ENCODE peak calls at places on chromosomes 5 and 9, in ten cellular contexts. Z, I, W, C, Q, G, P, V, A and B are unnamed samples.

GRCh38 chr9:86891091-86891490 is 56.2 kb downstream of the GAS1 start:
- DNase-seq in Z (peak), I (no peak), W (no peak), C (no peak), Q (peak), G (no peak), P (no peak), V (no peak), A (no peak), B (no peak)

GRCh38 chr5:158265931-158266710 is 407.2 kb upstream of the CLINT1 start:
- DNase-seq in Z (no peak), I (no peak), W (no peak), C (no peak), Q (no peak), G (no peak), P (no peak), V (no peak), A (no peak), B (no peak)

GRCh38 chr5:106691701-106692100 is 979.0 kb downstream of the EFNA5 start:
- DNase-seq in Z (no peak), I (no peak), W (no peak), C (no peak), Q (no peak), G (no peak), P (no peak), V (no peak), A (no peak), B (no peak)

GRCh38 chr9:132384376-132384775 is 22.3 kb downstream of the TTF1 start:
- DNase-seq in Z (no peak), I (no peak), W (no peak), C (no peak), Q (no peak), G (no peak), P (no peak), V (no peak), A (no peak), B (no peak)

GRCh38 chr5:151719228-151719861 is 32.6 kb upstream of the SPARC start:
- DNase-seq in Z (peak), I (no peak), W (no peak), C (no peak), Q (peak), G (peak), P (peak), V (no peak), A (no peak), B (no peak)

GRCh38 chr5:41161271-41161670 is 52.1 kb downstream of the C6 start:
- DNase-seq in Z (peak), I (no peak), W (no peak), C (no peak), Q (no peak), G (no peak), P (no peak), V (no peak), A (no peak), B (no peak)

GRCh38 chr5:39517800-39518199 is 93.0 kb upstream of the DAB2 start:
- DNase-seq in Z (peak), I (no peak), W (no peak), C (peak), Q (peak), G (no peak), P (peak), V (no peak), A (no peak), B (peak)

GRCh38 chr5:172144291-172144815 is 43.7 kb downstream of the STK10 start:
- DNase-seq in Z (no peak), I (no peak), W (no peak), C (no peak), Q (no peak), G (peak), P (no peak), V (no peak), A (peak), B (no peak)

GRCh38 chr9:89046832-89047231 is 55.6 kb downstream of the S1PR3 start:
- DNase-seq in Z (peak), I (no peak), W (no peak), C (no peak), Q (peak), G (no peak), P (no peak), V (no peak), A (no peak), B (peak)

GRCh38 chr9:113309204-113309813 is 6.1 kb upstream of the RNF183 start:
- DNase-seq in Z (peak), I (peak), W (peak), C (no peak), Q (peak), G (no peak), P (peak), V (no peak), A (no peak), B (peak)

GRCh38 chr9:21326526-21327139 is 8.6 kb downstream of the KLHL9 start:
- DNase-seq in Z (peak), I (no peak), W (no peak), C (no peak), Q (peak), G (no peak), P (peak), V (no peak), A (no peak), B (no peak)

GRCh38 chr5:27523629-27524028 is 485.2 kb upstream of the CDH9 start:
- DNase-seq in Z (no peak), I (no peak), W (no peak), C (no peak), Q (no peak), G (no peak), P (no peak), V (peak), A (no peak), B (no peak)

GRCh38 chr5:133704411-133704810 is 92.1 kb upstream of the FSTL4 start:
- DNase-seq in Z (no peak), I (no peak), W (no peak), C (no peak), Q (no peak), G (no peak), P (no peak), V (no peak), A (no peak), B (no peak)

GRCh38 chr5:79605560-79605959 is 6.7 kb upstream of the TENT2 start:
- DNase-seq in Z (no peak), I (no peak), W (no peak), C (no peak), Q (no peak), G (no peak), P (no peak), V (no peak), A (no peak), B (no peak)

GRCh38 chr9:131008909-131009618 is at the start of gene LAMC3:
- DNase-seq in Z (no peak), I (no peak), W (no peak), C (no peak), Q (no peak), G (no peak), P (no peak), V (no peak), A (no peak), B (no peak)

GRCh38 chr5:135709998-135710670 is 124.3 kb upstream of the SLC25A48 start:
- DNase-seq in Z (no peak), I (no peak), W (no peak), C (no peak), Q (no peak), G (no peak), P (no peak), V (no peak), A (no peak), B (no peak)

GRCh38 chr5:149990518-149991376 is 9.7 kb downstream of the TIGD6 start:
- DNase-seq in Z (peak), I (peak), W (peak), C (no peak), Q (peak), G (peak), P (peak), V (peak), A (no peak), B (peak)

GRCh38 chr5:56350595-56351170 is 117.6 kb upstream of the ANKRD55 start:
- DNase-seq in Z (peak), I (no peak), W (no peak), C (peak), Q (peak), G (peak), P (peak), V (peak), A (peak), B (peak)

GRCh38 chr5:43314724-43315123 is 1.5 kb upstream of the HMGCS1 start:
- DNase-seq in Z (no peak), I (no peak), W (no peak), C (no peak), Q (no peak), G (no peak), P (no peak), V (no peak), A (no peak), B (no peak)

GRCh38 chr5:175531361-175531760 is 53.0 kb downstream of the SFXN1 start:
- DNase-seq in Z (no peak), I (no peak), W (no peak), C (no peak), Q (no peak), G (no peak), P (no peak), V (no peak), A (no peak), B (no peak)

GRCh38 chr9:108885643-108886348 is 23.7 kb downstream of the ACTL7A start:
- DNase-seq in Z (peak), I (no peak), W (no peak), C (peak), Q (peak), G (no peak), P (peak), V (no peak), A (no peak), B (peak)